ENCODE peak calls at places on chromosomes 11 and 22, in nine cellular contexts. One of them, this sample, is unnamed.

GRCh38 chr22:44931077-44931540 is 78.7 kb downstream of the PHF21B start:
- DNase-seq in lung: peak
- DNase-seq in stimulated activated CD4-positive, alpha-beta T cell treated with anti-CD3 and anti-CD28 coated beads, Interleukin-12 subunit alpha, Interleukin-12 subunit beta, amount 100 ng/mL, for 48 hours: no peak
- DNase-seq in T-helper 17 cell: no peak
- DNase-seq in substantia nigra: peak
- DNase-seq in fibroblast of villous mesenchyme: peak
- DNase-seq in NCI-H1092: no peak
- DNase-seq in HEK293T: no peak
- DNase-seq in stimulated activated CD8-positive, alpha-beta memory T cell treated with anti-CD3 and anti-CD28 coated beads, Interleukin-15, amount 100 ng/mL, for 1 hour: no peak
- DNase-seq in this sample: peak

GRCh38 chr22:27578937-27579617 is 222.5 kb downstream of the MN1 start:
- DNase-seq in stimulated activated CD8-positive, alpha-beta memory T cell treated with anti-CD3 and anti-CD28 coated beads, Interleukin-15, amount 100 ng/mL, for 1 hour: no peak
- DNase-seq in lung: no peak
- DNase-seq in NCI-H1092: no peak
- DNase-seq in fibroblast of villous mesenchyme: peak
- DNase-seq in T-helper 17 cell: no peak
- DNase-seq in stimulated activated CD4-positive, alpha-beta T cell treated with anti-CD3 and anti-CD28 coated beads, Interleukin-12 subunit alpha, Interleukin-12 subunit beta, amount 100 ng/mL, for 48 hours: no peak
- DNase-seq in substantia nigra: no peak
- DNase-seq in HEK293T: no peak
- DNase-seq in this sample: no peak

GRCh38 chr11:94740083-94740974 is 27.8 kb upstream of the AMOTL1 start:
- DNase-seq in lung: no peak
- DNase-seq in T-helper 17 cell: no peak
- DNase-seq in stimulated activated CD8-positive, alpha-beta memory T cell treated with anti-CD3 and anti-CD28 coated beads, Interleukin-15, amount 100 ng/mL, for 1 hour: no peak
- DNase-seq in HEK293T: peak
- DNase-seq in stimulated activated CD4-positive, alpha-beta T cell treated with anti-CD3 and anti-CD28 coated beads, Interleukin-12 subunit alpha, Interleukin-12 subunit beta, amount 100 ng/mL, for 48 hours: no peak
- DNase-seq in fibroblast of villous mesenchyme: no peak
- DNase-seq in NCI-H1092: peak
- DNase-seq in substantia nigra: peak
- DNase-seq in this sample: peak

GRCh38 chr11:75031771-75032549 is 43.2 kb downstream of the NEU3 start:
- DNase-seq in stimulated activated CD8-positive, alpha-beta memory T cell treated with anti-CD3 and anti-CD28 coated beads, Interleukin-15, amount 100 ng/mL, for 1 hour: peak
- DNase-seq in NCI-H1092: peak
- DNase-seq in lung: peak
- DNase-seq in substantia nigra: peak
- DNase-seq in fibroblast of villous mesenchyme: peak
- DNase-seq in stimulated activated CD4-positive, alpha-beta T cell treated with anti-CD3 and anti-CD28 coated beads, Interleukin-12 subunit alpha, Interleukin-12 subunit beta, amount 100 ng/mL, for 48 hours: peak
- DNase-seq in T-helper 17 cell: no peak
- DNase-seq in HEK293T: peak
- DNase-seq in this sample: peak

GRCh38 chr11:87198266-87198881 is 160.6 kb downstream of the TMEM135 start:
- DNase-seq in substantia nigra: no peak
- DNase-seq in NCI-H1092: no peak
- DNase-seq in HEK293T: no peak
- DNase-seq in stimulated activated CD4-positive, alpha-beta T cell treated with anti-CD3 and anti-CD28 coated beads, Interleukin-12 subunit alpha, Interleukin-12 subunit beta, amount 100 ng/mL, for 48 hours: no peak
- DNase-seq in stimulated activated CD8-positive, alpha-beta memory T cell treated with anti-CD3 and anti-CD28 coated beads, Interleukin-15, amount 100 ng/mL, for 1 hour: no peak
- DNase-seq in fibroblast of villous mesenchyme: no peak
- DNase-seq in lung: no peak
- DNase-seq in T-helper 17 cell: no peak
- DNase-seq in this sample: no peak

GRCh38 chr11:23103403-23103802 is 243.1 kb upstream of the CCDC179 start:
- DNase-seq in T-helper 17 cell: no peak
- DNase-seq in substantia nigra: no peak
- DNase-seq in stimulated activated CD8-positive, alpha-beta memory T cell treated with anti-CD3 and anti-CD28 coated beads, Interleukin-15, amount 100 ng/mL, for 1 hour: no peak
- DNase-seq in HEK293T: no peak
- DNase-seq in stimulated activated CD4-positive, alpha-beta T cell treated with anti-CD3 and anti-CD28 coated beads, Interleukin-12 subunit alpha, Interleukin-12 subunit beta, amount 100 ng/mL, for 48 hours: no peak
- DNase-seq in fibroblast of villous mesenchyme: no peak
- DNase-seq in lung: no peak
- DNase-seq in NCI-H1092: no peak
- DNase-seq in this sample: no peak

GRCh38 chr11:128903248-128904041 is 12.3 kb downstream of the KCNJ5 start:
- DNase-seq in fibroblast of villous mesenchyme: no peak
- DNase-seq in NCI-H1092: no peak
- DNase-seq in T-helper 17 cell: no peak
- DNase-seq in stimulated activated CD8-positive, alpha-beta memory T cell treated with anti-CD3 and anti-CD28 coated beads, Interleukin-15, amount 100 ng/mL, for 1 hour: no peak
- DNase-seq in lung: no peak
- DNase-seq in substantia nigra: peak
- DNase-seq in HEK293T: no peak
- DNase-seq in stimulated activated CD4-positive, alpha-beta T cell treated with anti-CD3 and anti-CD28 coated beads, Interleukin-12 subunit alpha, Interleukin-12 subunit beta, amount 100 ng/mL, for 48 hours: no peak
- DNase-seq in this sample: no peak

GRCh38 chr11:128904872-128905344 is 13.8 kb downstream of the KCNJ5 start:
- DNase-seq in stimulated activated CD8-positive, alpha-beta memory T cell treated with anti-CD3 and anti-CD28 coated beads, Interleukin-15, amount 100 ng/mL, for 1 hour: no peak
- DNase-seq in NCI-H1092: peak
- DNase-seq in substantia nigra: no peak
- DNase-seq in HEK293T: peak
- DNase-seq in fibroblast of villous mesenchyme: peak
- DNase-seq in T-helper 17 cell: no peak
- DNase-seq in stimulated activated CD4-positive, alpha-beta T cell treated with anti-CD3 and anti-CD28 coated beads, Interleukin-12 subunit alpha, Interleukin-12 subunit beta, amount 100 ng/mL, for 48 hours: no peak
- DNase-seq in lung: no peak
- DNase-seq in this sample: no peak

GRCh38 chr11:63532799-63533475 is 3.7 kb upstream of the PLAAT4 start:
- DNase-seq in lung: no peak
- DNase-seq in fibroblast of villous mesenchyme: peak
- DNase-seq in NCI-H1092: no peak
- DNase-seq in HEK293T: no peak
- DNase-seq in stimulated activated CD4-positive, alpha-beta T cell treated with anti-CD3 and anti-CD28 coated beads, Interleukin-12 subunit alpha, Interleukin-12 subunit beta, amount 100 ng/mL, for 48 hours: no peak
- DNase-seq in substantia nigra: no peak
- DNase-seq in stimulated activated CD8-positive, alpha-beta memory T cell treated with anti-CD3 and anti-CD28 coated beads, Interleukin-15, amount 100 ng/mL, for 1 hour: no peak
- DNase-seq in T-helper 17 cell: no peak
- DNase-seq in this sample: peak

GRCh38 chr11:64769283-64769682 is 9.1 kb downstream of the SF1 start:
- DNase-seq in lung: no peak
- DNase-seq in stimulated activated CD4-positive, alpha-beta T cell treated with anti-CD3 and anti-CD28 coated beads, Interleukin-12 subunit alpha, Interleukin-12 subunit beta, amount 100 ng/mL, for 48 hours: no peak
- DNase-seq in substantia nigra: no peak
- DNase-seq in NCI-H1092: no peak
- DNase-seq in stimulated activated CD8-positive, alpha-beta memory T cell treated with anti-CD3 and anti-CD28 coated beads, Interleukin-15, amount 100 ng/mL, for 1 hour: no peak
- DNase-seq in T-helper 17 cell: no peak
- DNase-seq in HEK293T: no peak
- DNase-seq in fibroblast of villous mesenchyme: no peak
- DNase-seq in this sample: no peak

GRCh38 chr11:8913961-8914660 is 3.1 kb downstream of the AKIP1 start:
- DNase-seq in T-helper 17 cell: no peak
- DNase-seq in stimulated activated CD4-positive, alpha-beta T cell treated with anti-CD3 and anti-CD28 coated beads, Interleukin-12 subunit alpha, Interleukin-12 subunit beta, amount 100 ng/mL, for 48 hours: no peak
- DNase-seq in substantia nigra: no peak
- DNase-seq in HEK293T: peak
- DNase-seq in lung: no peak
- DNase-seq in stimulated activated CD8-positive, alpha-beta memory T cell treated with anti-CD3 and anti-CD28 coated beads, Interleukin-15, amount 100 ng/mL, for 1 hour: no peak
- DNase-seq in NCI-H1092: no peak
- DNase-seq in fibroblast of villous mesenchyme: peak
- DNase-seq in this sample: peak

This sample was measured in cardiac muscle cell.